ENCODE peak calls at places on chromosome 22, in eight cellular contexts. D is K562, B is A549, H is tibial nerve, W is ovary, Q is sigmoid colon, M is suprapubic skin, Z is transverse colon. X is an unnamed sample. For H3K4me1, the result is how much of the 10 kb centered on the place peaks cover.

GRCh38 chr22:21646608-21647590 is 4.8 kb downstream of the SDF2L1 start:
- DNase-seq in W (peak), B (peak), Z (peak), M (no peak), D (peak), Q (peak), H (peak), X (no peak)

GRCh38 chr22:43244803-43245527 is 58.0 kb upstream of the TTLL12 start:
- DNase-seq in D (peak), W (no peak), H (no peak), Q (no peak), M (no peak), B (no peak), Z (no peak), X (no peak)

GRCh38 chr22:49012695-49013094 is 815.0 kb downstream of the BRD1 start:
- DNase-seq in H (peak), M (no peak), Q (no peak), W (no peak), B (no peak), Z (no peak), D (no peak), X (peak)

GRCh38 chr22:45090364-45090960 is 73.3 kb upstream of the NUP50 start:
- DNase-seq in H (no peak), B (no peak), W (no peak), Z (peak), M (no peak), D (no peak), Q (no peak), X (no peak)

GRCh38 chr22:46049726-46050450 is 72.9 kb upstream of the WNT7B start:
- DNase-seq in B (no peak), M (peak), W (peak), Q (peak), H (peak), D (no peak), Z (peak), X (no peak)

GRCh38 chr22:43039800-43040199 is 24.9 kb upstream of the PACSIN2 start:
- DNase-seq in D (no peak), Q (no peak), M (no peak), B (no peak), H (no peak), Z (no peak), W (no peak), X (no peak)

GRCh38 chr22:35894937-35895708 is 133.5 kb downstream of the RBFOX2 start:
- DNase-seq in Q (peak), Z (peak), M (no peak), W (no peak), B (no peak), H (no peak), D (no peak), X (no peak)

GRCh38 chr22:45931042-45931441 is 45.9 kb downstream of the WNT7B start:
- DNase-seq in M (no peak), Q (no peak), D (no peak), H (no peak), B (no peak), W (no peak), Z (no peak), X (no peak)

GRCh38 chr22:50307891-50308596 is 598 bp upstream of the PLXNB2 start:
- DNase-seq in D (no peak), B (no peak), Q (no peak), Z (no peak), H (no peak), W (peak), M (no peak), X (no peak)

GRCh38 chr22:50695421-50696250 is 23.0 kb downstream of the SHANK3 start:
- DNase-seq in Z (no peak), H (no peak), M (peak), B (no peak), Q (peak), W (peak), D (no peak), X (no peak)

GRCh38 chr22:23158516-23159286 is 13.4 kb downstream of the RAB36 start:
- DNase-seq in Z (no peak), D (no peak), H (no peak), W (no peak), Q (no peak), B (no peak), M (no peak), X (no peak)

GRCh38 chr22:46098525-46099475 is 51.5 kb upstream of the PPARA start:
- DNase-seq in D (no peak), Z (no peak), W (no peak), M (no peak), B (no peak), Q (no peak), H (no peak), X (no peak)

GRCh38 chr22:24526191-24526590 is 28.7 kb downstream of the GUCD1 start:
- DNase-seq in Q (no peak), Z (no peak), D (no peak), M (no peak), W (no peak), H (no peak), B (no peak), X (no peak)

GRCh38 chr22:29427176-29427760 is 11.1 kb upstream of the RFPL1 start:
- DNase-seq in W (no peak), Q (no peak), M (no peak), H (no peak), B (no peak), Z (no peak), D (no peak), X (peak)

GRCh38 chr22:32717337-32718240 is 83.9 kb upstream of the TIMP3 start:
- DNase-seq in H (no peak), W (no peak), B (no peak), Q (no peak), Z (no peak), D (no peak), M (no peak), X (no peak)

GRCh38 chr22:33757041-33757440 is 163.2 kb downstream of the LARGE1 start:
- DNase-seq in W (no peak), D (no peak), M (no peak), B (no peak), H (no peak), Z (no peak), Q (no peak), X (no peak)
- TF ChIP-seq EP300 in W (no peak), D (no peak), M (no peak), B (no peak), H (no peak), Z (no peak), Q (no peak), X (no peak)

DNA sequence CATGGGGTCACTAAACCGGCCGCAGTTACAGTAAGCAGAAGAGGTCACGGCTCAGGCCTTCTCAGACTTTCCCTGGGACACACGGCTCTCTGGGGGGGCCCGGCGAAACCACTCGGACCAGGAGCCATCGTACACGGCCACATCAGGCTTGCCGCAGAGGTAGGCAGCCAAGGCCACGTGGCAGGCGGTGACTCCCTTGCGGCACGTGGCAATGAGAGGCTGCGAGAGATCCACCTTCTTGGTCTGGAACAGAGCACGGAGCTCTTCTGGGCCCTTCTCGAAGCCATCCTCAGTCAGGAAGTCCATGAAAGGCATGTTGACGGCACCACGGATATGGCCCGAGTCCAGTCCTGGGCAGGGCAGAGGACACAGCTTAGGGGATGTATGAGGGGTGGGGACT is 8.3 kb downstream of the TST start:
- DNase-seq in M (no peak), D (no peak), B (no peak), H (no peak), Q (no peak), Z (no peak), W (no peak), X (no peak)
- H3K27ac ChIP-seq in M (no peak), D (no peak), B (no peak), H (no peak), Q (no peak), Z (no peak), W (no peak), X (no peak)

GRCh38 chr22:26953380-26953807 is 296.0 kb downstream of the MIAT start:
- DNase-seq in M (no peak), W (no peak), Q (no peak), D (no peak), B (no peak), H (no peak), Z (no peak), X (no peak)

GRCh38 chr22:26956346-26956745 is 299.0 kb downstream of the MIAT start:
- DNase-seq in Z (no peak), M (no peak), H (no peak), D (no peak), B (no peak), W (no peak), Q (no peak), X (no peak)

GRCh38 chr22:26952004-26952403 is 294.6 kb downstream of the MIAT start:
- DNase-seq in Z (no peak), W (no peak), D (no peak), H (no peak), B (no peak), M (no peak), Q (no peak), X (no peak)

GRCh38 chr22:26949193-26949592 is 291.8 kb downstream of the MIAT start:
- DNase-seq in Q (no peak), B (no peak), Z (no peak), M (no peak), D (no peak), W (no peak), H (no peak), X (no peak)

GRCh38 chr22:26952654-26953379 is 295.4 kb downstream of the MIAT start:
- DNase-seq in W (no peak), Q (no peak), Z (no peak), M (no peak), D (no peak), H (no peak), B (no peak), X (no peak)
- H3K4me1 ChIP-seq in W (under half), Q (under half), Z (under half), M (under half), D (under half), H (under half), B (under half), X (under half)

GRCh38 chr22:27843441-27843840 is 41.9 kb upstream of the MN1 start:
- DNase-seq in H (no peak), B (no peak), W (no peak), Z (no peak), D (no peak), M (peak), Q (peak), X (no peak)

GRCh38 chr22:27839261-27839660 is 37.7 kb upstream of the MN1 start:
- DNase-seq in W (no peak), B (no peak), M (peak), Z (no peak), H (no peak), D (no peak), Q (peak), X (no peak)

GRCh38 chr22:27842236-27842993 is 40.9 kb upstream of the MN1 start:
- DNase-seq in B (no peak), M (peak), W (no peak), H (no peak), D (no peak), Q (peak), Z (no peak), X (no peak)

GRCh38 chr22:27842994-27843431 is 41.5 kb upstream of the MN1 start:
- DNase-seq in W (no peak), B (no peak), Z (no peak), Q (peak), H (no peak), D (no peak), M (no peak), X (no peak)

DNA sequence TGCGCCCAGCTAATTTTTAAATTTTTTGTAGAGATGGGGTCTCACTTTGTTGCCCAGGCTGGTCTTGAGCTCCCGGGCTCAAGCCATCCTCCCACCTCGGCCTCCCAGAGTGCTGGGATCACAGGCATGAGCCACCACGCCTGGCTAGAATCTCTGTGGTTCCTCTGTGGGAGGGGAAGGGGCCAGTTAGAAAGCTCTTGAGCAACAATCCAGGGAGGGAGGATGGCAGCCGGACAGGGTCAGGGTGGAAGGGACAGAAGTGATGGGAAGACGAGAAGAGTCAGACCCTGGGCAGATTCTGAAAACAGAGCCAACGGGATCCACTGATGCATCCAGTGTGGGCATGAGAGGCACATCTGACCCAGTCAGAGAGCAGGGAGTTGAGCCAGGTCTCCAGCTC is 38.9 kb upstream of the MN1 start:
- DNase-seq in W (no peak), Z (no peak), Q (peak), H (no peak), D (no peak), M (peak), B (no peak), X (no peak)
- TF ChIP-seq EP300 in W (no peak), Z (no peak), Q (no peak), H (no peak), D (no peak), M (no peak), B (no peak), X (no peak)

GRCh38 chr22:37658133-37659065 is at the start of gene PDXP:
- DNase-seq in H (peak), M (peak), D (peak), W (peak), Q (peak), B (peak), Z (peak), X (peak)

GRCh38 chr22:37650463-37651136 is 7.9 kb upstream of the PDXP start:
- DNase-seq in Q (no peak), D (no peak), M (no peak), Z (no peak), H (no peak), W (no peak), B (no peak), X (no peak)

GRCh38 chr22:37655252-37655563 is 3.3 kb upstream of the PDXP start:
- DNase-seq in H (no peak), Q (no peak), M (no peak), D (no peak), Z (no peak), W (peak), B (no peak), X (no peak)

GRCh38 chr22:37657590-37658132 is 862 bp upstream of the PDXP start:
- DNase-seq in B (no peak), W (peak), M (no peak), H (no peak), D (peak), Q (no peak), Z (no peak), X (no peak)

GRCh38 chr22:37654556-37655251 is 3.8 kb upstream of the PDXP start:
- DNase-seq in Q (no peak), H (no peak), B (no peak), Z (peak), M (no peak), D (no peak), W (no peak), X (no peak)
- H3K27ac ChIP-seq in Q (no peak), H (peak), B (no peak), Z (peak), M (no peak), D (no peak), W (no peak), X (no peak)

DNA sequence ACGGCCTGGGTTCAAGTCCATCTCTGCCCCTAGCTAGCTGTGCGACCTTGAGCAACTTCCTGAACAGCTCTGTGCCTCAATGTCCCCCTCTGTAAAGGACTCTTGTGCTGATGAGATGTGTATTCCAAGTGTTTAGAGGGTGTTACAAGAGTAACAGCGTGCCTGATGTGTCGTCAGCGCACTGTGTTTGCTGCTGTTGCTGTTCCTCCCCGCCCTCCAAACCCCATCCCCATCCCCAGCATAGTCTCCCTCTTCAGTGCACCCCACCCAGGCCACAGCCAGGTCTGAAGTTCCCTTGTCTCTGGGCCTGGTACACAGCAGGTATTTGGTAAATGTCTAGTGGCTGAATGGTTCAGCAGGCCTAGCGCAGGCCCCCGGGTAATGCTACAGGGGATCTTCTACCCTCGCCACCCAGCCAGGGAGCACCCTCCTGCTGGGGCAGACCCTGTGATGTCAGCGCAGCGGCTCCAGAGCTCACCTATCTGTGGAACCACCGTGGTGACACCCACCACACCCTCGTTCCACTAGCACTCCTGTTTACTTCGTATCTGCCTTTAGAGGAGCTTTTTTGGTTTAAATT is 10.3 kb downstream of the CBX7 start:
- DNase-seq in M (no peak), B (no peak), Q (peak), W (no peak), D (no peak), H (no peak), Z (no peak), X (no peak)
- H3K4me1 ChIP-seq in M (under half), B (under half), Q (under half), W (under half), D (under half), H (half or more), Z (under half), X (under half)

GRCh38 chr22:47282851-47283250 is 520.4 kb downstream of the TBC1D22A start:
- DNase-seq in Q (no peak), D (no peak), B (no peak), W (no peak), H (no peak), Z (no peak), M (no peak), X (no peak)
- TF ChIP-seq EP300 in Q (no peak), D (no peak), B (no peak), W (no peak), H (no peak), Z (no peak), M (no peak), X (no peak)

GRCh38 chr22:19641983-19642451 is 72.3 kb upstream of the SEPTIN5 start:
- DNase-seq in B (no peak), W (no peak), Q (no peak), Z (no peak), D (no peak), H (no peak), M (no peak), X (no peak)
- H3K27ac ChIP-seq in B (peak), W (no peak), Q (no peak), Z (no peak), D (no peak), H (no peak), M (no peak), X (no peak)

X was measured in esophagus muscularis mucosa.